ENCODE peak calls at places on chromosomes 11 and 22, in ten cellular contexts. G is GM20000, Y is endothelial cell, N is kidney, A is fibroblast of lung, X is H9, J is fibroblast of villous mesenchyme, I is astrocyte of the spinal cord, D is sigmoid colon, L is fibroblast of mammary gland. K is an unnamed sample.

GRCh38 chr11:22567759-22568158 is 57.9 kb downstream of the FANCF start:
- DNase-seq in I (no peak), Y (no peak), A (no peak), G (no peak), D (no peak), N (peak), X (no peak), L (no peak), J (no peak), K (no peak)

GRCh38 chr11:36818410-36818809 is 220.4 kb upstream of the RAG2 start:
- DNase-seq in L (no peak), D (no peak), G (peak), I (no peak), J (no peak), Y (peak), A (no peak), X (peak), N (no peak), K (no peak)

GRCh38 chr22:27462190-27462589 is 339.4 kb downstream of the MN1 start:
- DNase-seq in D (no peak), Y (no peak), X (no peak), J (no peak), A (no peak), L (no peak), G (no peak), N (no peak), I (peak), K (no peak)

GRCh38 chr11:96037267-96037990 is 113.5 kb upstream of the MTMR2 start:
- DNase-seq in X (no peak), D (no peak), I (peak), A (peak), N (no peak), Y (no peak), G (no peak), J (peak), L (peak), K (peak)

GRCh38 chr11:1052133-1053011 is 15.9 kb upstream of the MUC6 start:
- DNase-seq in J (no peak), X (no peak), Y (no peak), A (no peak), N (peak), D (peak), L (no peak), I (no peak), G (no peak), K (no peak)

GRCh38 chr11:1888811-1889526 is 2.7 kb downstream of the PRR33 start:
- DNase-seq in G (peak), I (no peak), N (peak), D (no peak), X (no peak), Y (no peak), J (no peak), L (no peak), A (no peak), K (no peak)

GRCh38 chr11:124276081-124276480 is 19.9 kb downstream of the OR8G5 start:
- DNase-seq in X (no peak), A (peak), N (no peak), I (peak), Y (no peak), D (no peak), J (peak), G (no peak), L (peak), K (peak)

GRCh38 chr11:65630215-65630614 is 7.7 kb upstream of the SIPA1 start:
- DNase-seq in Y (no peak), A (no peak), L (no peak), G (no peak), X (no peak), N (no peak), I (no peak), J (no peak), D (no peak), K (no peak)

GRCh38 chr11:121321614-121322243 is 29.2 kb downstream of the SC5D start:
- DNase-seq in L (peak), D (no peak), A (peak), I (peak), N (no peak), Y (no peak), X (peak), G (peak), J (peak), K (peak)

GRCh38 chr11:2261436-2262230 is 8.8 kb downstream of the ASCL2 start:
- DNase-seq in I (no peak), D (no peak), J (no peak), N (no peak), X (no peak), A (no peak), L (no peak), G (no peak), Y (no peak), K (no peak)

GRCh38 chr11:294795-295194 is 4.5 kb downstream of the IFITM5 start:
- DNase-seq in L (no peak), I (no peak), G (no peak), D (peak), Y (no peak), A (no peak), N (peak), X (no peak), J (no peak), K (no peak)

GRCh38 chr11:46513934-46514342 is 79.9 kb downstream of the AMBRA1 start:
- DNase-seq in J (no peak), A (peak), I (peak), G (no peak), X (no peak), L (peak), N (peak), Y (peak), D (peak), K (peak)

GRCh38 chr11:47480762-47481161 is 31.8 kb upstream of the RAPSN start:
- DNase-seq in N (no peak), G (no peak), Y (no peak), L (no peak), J (peak), X (no peak), I (no peak), D (no peak), A (no peak), K (no peak)

GRCh38 chr11:64251722-64251985 is 324 bp downstream of the PLCB3 start:
- DNase-seq in D (no peak), G (no peak), N (no peak), Y (no peak), A (no peak), I (no peak), J (no peak), L (no peak), X (no peak), K (no peak)

GRCh38 chr22:31938258-31938657 is 6.1 kb upstream of the YWHAH start:
- DNase-seq in I (no peak), A (no peak), X (no peak), J (no peak), D (no peak), G (no peak), Y (no peak), L (no peak), N (no peak), K (no peak)

GRCh38 chr11:101390539-101390938 is 193.3 kb downstream of the TRPC6 start:
- DNase-seq in Y (no peak), D (no peak), N (no peak), L (peak), I (peak), J (peak), X (no peak), A (no peak), G (no peak), K (peak)

GRCh38 chr11:92764128-92764527 is 205.3 kb upstream of the MTNR1B start:
- DNase-seq in A (no peak), G (no peak), Y (no peak), J (no peak), L (no peak), I (no peak), D (no peak), N (no peak), X (no peak), K (no peak)

GRCh38 chr11:59923813-59924212 is 14.4 kb upstream of the OOSP1 start:
- DNase-seq in J (peak), G (no peak), A (no peak), D (no peak), Y (peak), I (peak), N (no peak), L (no peak), X (no peak), K (no peak)

GRCh38 chr11:19951558-19952083 is 208.7 kb downstream of the DBX1 start:
- DNase-seq in X (no peak), Y (peak), J (peak), G (peak), D (no peak), L (peak), N (no peak), I (peak), A (peak), K (peak)

GRCh38 chr11:94762208-94762607 is 5.9 kb upstream of the AMOTL1 start:
- DNase-seq in L (no peak), Y (peak), X (no peak), J (no peak), A (no peak), D (no peak), N (no peak), G (no peak), I (no peak), K (peak)
- TF ChIP-seq CTCF in L (peak), Y (peak), X (peak), J (peak), A (peak), D (no peak), N (peak), G (peak), I (peak), K (peak)

GRCh38 chr11:34940026-34940677 is 23.7 kb downstream of the PDHX start:
- DNase-seq in N (no peak), D (no peak), A (peak), J (peak), Y (no peak), I (peak), L (peak), X (no peak), G (peak), K (peak)
- TF ChIP-seq CTCF in N (no peak), D (no peak), A (peak), J (no peak), Y (no peak), I (no peak), L (peak), X (no peak), G (no peak), K (no peak)

DNA sequence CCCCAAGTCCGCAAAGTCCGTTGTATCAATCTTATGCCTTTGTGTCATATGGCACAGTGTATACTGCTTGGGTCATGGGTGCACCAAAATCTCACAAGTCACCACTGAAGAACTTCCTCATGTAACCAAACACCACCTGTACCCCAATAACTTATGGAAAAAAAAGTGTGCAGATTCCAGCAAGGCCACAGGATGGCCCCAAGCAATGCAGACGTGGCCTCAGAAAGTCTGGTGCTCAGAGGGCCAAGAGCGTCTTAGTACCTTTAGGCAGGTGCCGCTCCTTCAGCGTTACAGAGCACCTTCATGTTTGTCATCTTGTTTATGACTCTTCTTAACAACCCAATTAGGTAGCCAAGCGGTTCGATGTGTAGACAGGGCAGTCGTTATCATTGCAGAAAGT is 65.3 kb downstream of the PRDM11 start:
- DNase-seq in X (no peak), Y (no peak), A (no peak), L (no peak), G (no peak), J (no peak), N (no peak), D (peak), I (no peak), K (no peak)
- TF ChIP-seq CTCF in X (no peak), Y (no peak), A (no peak), L (no peak), G (no peak), J (no peak), N (no peak), D (peak), I (no peak), K (no peak)

GRCh38 chr22:37335819-37336199 is 53.5 kb downstream of the CYTH4 start:
- DNase-seq in L (no peak), G (no peak), D (no peak), X (no peak), A (no peak), Y (no peak), J (no peak), I (no peak), N (no peak), K (no peak)

GRCh38 chr22:37333724-37334460 is 51.6 kb downstream of the CYTH4 start:
- DNase-seq in N (no peak), I (no peak), L (no peak), A (no peak), G (no peak), J (no peak), Y (no peak), D (no peak), X (no peak), K (no peak)

GRCh38 chr22:37336474-37337028 is 54.2 kb downstream of the CYTH4 start:
- DNase-seq in G (no peak), D (no peak), N (no peak), L (no peak), X (no peak), I (no peak), Y (no peak), J (no peak), A (no peak), K (no peak)

GRCh38 chr22:37334461-37334858 is 52.2 kb downstream of the CYTH4 start:
- DNase-seq in J (no peak), A (no peak), D (no peak), X (no peak), Y (no peak), G (no peak), N (no peak), L (no peak), I (no peak), K (no peak)

GRCh38 chr22:37334859-37335818 is 52.8 kb downstream of the CYTH4 start:
- DNase-seq in A (no peak), L (no peak), Y (no peak), X (peak), D (no peak), N (no peak), J (no peak), G (no peak), I (no peak), K (peak)
- TF ChIP-seq CTCF in A (no peak), L (no peak), Y (no peak), X (peak), D (no peak), N (no peak), J (no peak), G (no peak), I (no peak), K (no peak)

DNA sequence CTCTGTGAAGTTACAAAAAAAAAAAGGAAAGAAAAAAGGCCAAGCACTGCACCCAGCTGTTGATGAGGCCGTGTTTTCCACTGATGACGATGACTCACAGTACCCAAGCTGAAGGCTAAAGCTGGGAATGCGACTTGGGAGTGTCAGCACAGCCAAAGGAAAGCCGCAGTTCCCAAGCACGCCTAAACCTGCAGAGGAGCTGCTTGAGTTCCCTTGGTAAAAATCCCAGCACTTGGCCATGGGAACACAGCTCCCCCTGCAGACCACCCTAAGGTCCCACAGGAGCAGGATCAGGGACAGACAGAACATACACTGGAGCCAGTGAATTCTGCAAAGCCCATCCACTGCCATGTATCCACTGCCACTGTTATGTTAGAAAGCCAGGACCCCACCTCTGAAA is 39.9 kb downstream of the SERGEF start:
- DNase-seq in Y (peak), J (peak), G (peak), A (peak), X (peak), N (no peak), D (peak), I (peak), L (peak), K (peak)
- TF ChIP-seq CTCF in Y (peak), J (peak), G (no peak), A (peak), X (peak), N (peak), D (no peak), I (peak), L (peak), K (peak)

GRCh38 chr11:17138562-17138961 is 61.1 kb upstream of the RPS13 start:
- DNase-seq in A (no peak), X (no peak), Y (no peak), I (no peak), D (no peak), L (no peak), N (no peak), G (no peak), J (no peak), K (no peak)

GRCh38 chr11:17135934-17136683 is 58.6 kb upstream of the RPS13 start:
- DNase-seq in G (no peak), Y (no peak), A (no peak), J (no peak), I (no peak), N (no peak), X (no peak), L (no peak), D (no peak), K (no peak)

GRCh38 chr11:17145972-17146371 is 61.8 kb downstream of the PIK3C2A start:
- DNase-seq in G (peak), J (no peak), D (no peak), Y (no peak), N (no peak), L (peak), I (no peak), X (no peak), A (no peak), K (no peak)

GRCh38 chr11:17142450-17142849 is 65.0 kb upstream of the RPS13 start:
- DNase-seq in X (no peak), L (no peak), I (no peak), Y (no peak), G (no peak), D (no peak), A (no peak), J (no peak), N (no peak), K (no peak)

GRCh38 chr11:17141156-17141555 is 63.7 kb upstream of the RPS13 start:
- DNase-seq in Y (no peak), G (no peak), X (no peak), N (no peak), D (no peak), L (no peak), I (no peak), J (no peak), A (no peak), K (no peak)
- TF ChIP-seq CTCF in Y (no peak), G (no peak), X (no peak), N (no peak), D (no peak), L (no peak), I (no peak), J (no peak), A (no peak), K (no peak)

DNA sequence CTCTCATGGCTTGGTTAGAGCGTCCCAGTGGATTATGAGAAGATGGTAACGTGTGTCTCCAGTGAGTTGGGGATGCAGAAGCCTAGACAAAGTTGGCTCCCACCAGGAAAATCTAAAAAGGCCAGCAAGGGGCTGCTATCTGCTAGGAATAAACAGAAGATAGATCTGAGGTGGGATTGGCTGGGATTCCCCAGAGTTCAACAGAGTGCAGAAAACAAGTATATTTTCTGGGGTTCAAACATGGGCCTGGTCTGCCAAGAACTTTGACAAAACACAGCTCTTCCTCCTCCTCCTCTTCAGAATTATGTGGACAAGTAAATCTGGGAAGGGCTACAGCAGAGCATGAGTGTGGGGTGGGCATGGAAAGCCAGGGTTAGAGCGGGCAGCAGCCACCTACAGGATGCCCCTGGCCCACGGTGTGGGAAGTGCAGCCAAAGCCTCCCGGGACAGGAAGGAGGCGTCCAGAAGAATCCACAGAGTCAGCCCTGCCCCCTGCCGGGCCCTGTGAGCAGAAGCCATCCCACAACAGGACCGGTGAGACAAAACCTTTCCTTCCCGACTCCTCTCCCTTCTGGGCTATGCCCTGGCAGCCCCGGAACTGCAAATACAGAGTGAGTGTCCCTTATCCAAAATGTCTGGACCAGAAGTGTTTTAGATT is 67.1 kb downstream of the CD82 start:
- DNase-seq in D (peak), G (peak), A (peak), X (peak), Y (peak), J (peak), L (peak), N (no peak), I (no peak), K (peak)
- TF ChIP-seq CTCF in D (peak), G (peak), A (peak), X (peak), Y (no peak), J (peak), L (peak), N (peak), I (peak), K (peak)

DNA sequence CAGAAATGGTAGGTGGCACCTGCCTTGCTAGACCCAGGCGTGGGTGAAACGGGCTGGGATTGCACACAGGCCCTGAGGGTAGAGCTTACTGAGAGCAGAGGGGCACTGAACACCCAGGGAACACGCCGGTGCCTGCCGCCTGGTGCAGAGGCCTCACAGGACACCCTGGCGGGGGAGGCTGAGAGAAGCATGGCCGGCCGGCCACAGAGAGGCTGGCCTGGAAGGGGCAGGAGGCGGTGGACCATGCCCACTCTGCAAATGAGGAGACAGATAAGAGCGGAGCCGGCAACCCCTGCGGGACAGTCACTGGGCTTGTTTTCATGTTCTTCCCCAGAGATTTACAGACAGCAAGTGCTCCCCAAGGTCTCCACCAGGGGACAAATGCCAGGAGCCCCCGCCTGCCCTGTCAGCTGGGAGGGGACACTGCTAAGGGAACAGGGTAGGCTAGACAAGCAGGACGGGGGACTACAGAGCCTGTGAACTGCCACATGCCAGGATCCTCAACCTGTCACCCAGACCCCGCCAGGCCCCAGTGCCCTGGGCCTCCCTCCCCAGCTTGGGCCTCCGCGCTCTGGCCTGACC is 38.5 kb upstream of the TCF20 start:
- DNase-seq in Y (no peak), X (no peak), A (no peak), N (no peak), D (no peak), J (no peak), I (no peak), L (no peak), G (no peak), K (no peak)
- TF ChIP-seq CTCF in Y (peak), X (peak), A (no peak), N (no peak), D (no peak), J (no peak), I (no peak), L (no peak), G (no peak), K (no peak)

GRCh38 chr11:86403458-86403857 is 28.8 kb downstream of the CCDC81 start:
- DNase-seq in X (no peak), Y (no peak), A (no peak), I (no peak), G (no peak), D (no peak), L (no peak), J (no peak), N (no peak), K (no peak)

GRCh38 chr11:86414032-86414431 is 39.3 kb downstream of the CCDC81 start:
- DNase-seq in A (no peak), N (no peak), L (no peak), G (no peak), I (no peak), J (no peak), D (no peak), Y (no peak), X (no peak), K (no peak)

GRCh38 chr11:86408845-86409244 is 34.2 kb downstream of the CCDC81 start:
- DNase-seq in D (no peak), N (no peak), J (no peak), A (no peak), L (no peak), X (no peak), I (no peak), G (no peak), Y (no peak), K (peak)
- TF ChIP-seq CTCF in D (no peak), N (no peak), J (peak), A (peak), L (peak), X (peak), I (peak), G (no peak), Y (peak), K (peak)